ENCODE peak calls at places on chromosomes 12 and 14, in six cellular contexts. One of them, this sample, is unnamed.

GRCh38 chr14:71583246-71583645 is 349.0 kb upstream of the RGS6 start:
- DNase-seq in activated T-helper 1 cell treated with Interleukin-2 at 50 U/mL for 16 hours: no peak
- DNase-seq in hepatocyte: no peak
- DNase-seq in LoVo: no peak
- DNase-seq in amniotic epithelial cell: no peak
- DNase-seq in neural crest cell: no peak
- DNase-seq in this sample: no peak

GRCh38 chr12:88516811-88517210 is 63.5 kb downstream of the KITLG start:
- DNase-seq in neural crest cell: no peak
- DNase-seq in activated T-helper 1 cell treated with Interleukin-2 at 50 U/mL for 16 hours: no peak
- DNase-seq in amniotic epithelial cell: no peak
- DNase-seq in LoVo: peak
- DNase-seq in hepatocyte: no peak
- DNase-seq in this sample: no peak

GRCh38 chr14:65961004-65961403 is 525.2 kb upstream of the CCDC196 start:
- DNase-seq in LoVo: no peak
- DNase-seq in neural crest cell: peak
- DNase-seq in activated T-helper 1 cell treated with Interleukin-2 at 50 U/mL for 16 hours: peak
- DNase-seq in hepatocyte: peak
- DNase-seq in amniotic epithelial cell: peak
- DNase-seq in this sample: peak

GRCh38 chr12:111368684-111369495 is at the start of gene PHETA1:
- DNase-seq in activated T-helper 1 cell treated with Interleukin-2 at 50 U/mL for 16 hours: peak
- DNase-seq in amniotic epithelial cell: peak
- DNase-seq in neural crest cell: peak
- DNase-seq in hepatocyte: peak
- DNase-seq in LoVo: peak
- DNase-seq in this sample: peak

GRCh38 chr14:51365241-51365940 is 125.3 kb downstream of the TMX1 start:
- DNase-seq in neural crest cell: no peak
- DNase-seq in hepatocyte: no peak
- DNase-seq in amniotic epithelial cell: no peak
- DNase-seq in LoVo: no peak
- DNase-seq in activated T-helper 1 cell treated with Interleukin-2 at 50 U/mL for 16 hours: no peak
- DNase-seq in this sample: no peak

GRCh38 chr12:79444089-79444488 is 246.7 kb downstream of the PAWR start:
- DNase-seq in LoVo: no peak
- DNase-seq in neural crest cell: no peak
- DNase-seq in amniotic epithelial cell: peak
- DNase-seq in activated T-helper 1 cell treated with Interleukin-2 at 50 U/mL for 16 hours: no peak
- DNase-seq in hepatocyte: no peak
- DNase-seq in this sample: no peak

GRCh38 chr12:65902504-65902903 is 78.2 kb downstream of the HMGA2 start:
- DNase-seq in amniotic epithelial cell: peak
- DNase-seq in neural crest cell: no peak
- DNase-seq in LoVo: no peak
- DNase-seq in activated T-helper 1 cell treated with Interleukin-2 at 50 U/mL for 16 hours: no peak
- DNase-seq in hepatocyte: no peak
- DNase-seq in this sample: no peak

GRCh38 chr12:53999596-54000104 is 311 bp upstream of the HOXC9 start:
- DNase-seq in neural crest cell: no peak
- DNase-seq in LoVo: no peak
- DNase-seq in amniotic epithelial cell: peak
- DNase-seq in hepatocyte: no peak
- DNase-seq in activated T-helper 1 cell treated with Interleukin-2 at 50 U/mL for 16 hours: no peak
- DNase-seq in this sample: no peak

GRCh38 chr14:54102051-54102456 is 145.4 kb upstream of the BMP4 start:
- DNase-seq in LoVo: peak
- DNase-seq in neural crest cell: no peak
- DNase-seq in activated T-helper 1 cell treated with Interleukin-2 at 50 U/mL for 16 hours: no peak
- DNase-seq in amniotic epithelial cell: no peak
- DNase-seq in hepatocyte: no peak
- DNase-seq in this sample: no peak

GRCh38 chr12:91781114-91781513 is 364.5 kb downstream of the BTG1 start:
- DNase-seq in amniotic epithelial cell: peak
- DNase-seq in neural crest cell: no peak
- DNase-seq in LoVo: no peak
- DNase-seq in activated T-helper 1 cell treated with Interleukin-2 at 50 U/mL for 16 hours: no peak
- DNase-seq in hepatocyte: peak
- DNase-seq in this sample: no peak

GRCh38 chr14:61525293-61526011 is 169.9 kb upstream of the HIF1A start:
- DNase-seq in amniotic epithelial cell: peak
- DNase-seq in hepatocyte: peak
- DNase-seq in activated T-helper 1 cell treated with Interleukin-2 at 50 U/mL for 16 hours: peak
- DNase-seq in LoVo: peak
- DNase-seq in neural crest cell: no peak
- DNase-seq in this sample: peak

GRCh38 chr14:65879218-65880009 is 466.9 kb downstream of the FUT8 start:
- DNase-seq in activated T-helper 1 cell treated with Interleukin-2 at 50 U/mL for 16 hours: no peak
- DNase-seq in neural crest cell: no peak
- DNase-seq in LoVo: no peak
- DNase-seq in amniotic epithelial cell: peak
- DNase-seq in hepatocyte: no peak
- DNase-seq in this sample: no peak

GRCh38 chr14:75274899-75275569 is 3.6 kb upstream of the FOS start:
- DNase-seq in activated T-helper 1 cell treated with Interleukin-2 at 50 U/mL for 16 hours: no peak
- DNase-seq in hepatocyte: no peak
- DNase-seq in neural crest cell: no peak
- DNase-seq in LoVo: no peak
- DNase-seq in amniotic epithelial cell: peak
- DNase-seq in this sample: peak

GRCh38 chr12:65232490-65233077 is 45.9 kb upstream of the MSRB3 start:
- DNase-seq in LoVo: peak
- DNase-seq in activated T-helper 1 cell treated with Interleukin-2 at 50 U/mL for 16 hours: no peak
- DNase-seq in amniotic epithelial cell: peak
- DNase-seq in hepatocyte: peak
- DNase-seq in neural crest cell: no peak
- DNase-seq in this sample: no peak